ENCODE peak calls at places on chromosomes 7 and 10, in ten cellular contexts. One of them, this sample, is unnamed.

GRCh38 chr10:48444266-48444665 is 137.8 kb downstream of the MAPK8 start:
- DNase-seq in stomach: peak; percentile 25
- DNase-seq in RWPE1: peak; percentile 57
- DNase-seq in astrocyte of the spinal cord: peak; percentile 56
- DNase-seq in heart left ventricle: no peak
- DNase-seq in WERI-Rb-1: peak; percentile 83
- DNase-seq in colonic mucosa: no peak
- DNase-seq in psoas muscle: no peak
- DNase-seq in pancreas: no peak
- DNase-seq in lung: no peak
- DNase-seq in this sample: no peak

GRCh38 chr10:119267384-119267783 is 60.0 kb downstream of the GRK5 start:
- DNase-seq in stomach: no peak
- DNase-seq in RWPE1: no peak
- DNase-seq in astrocyte of the spinal cord: no peak
- DNase-seq in heart left ventricle: no peak
- DNase-seq in WERI-Rb-1: no peak
- DNase-seq in colonic mucosa: no peak
- DNase-seq in psoas muscle: no peak
- DNase-seq in pancreas: no peak
- DNase-seq in lung: no peak
- DNase-seq in this sample: no peak

GRCh38 chr7:101125989-101126650 is 784 bp upstream of the SERPINE1 start:
- DNase-seq in stomach: peak; percentile 27
- DNase-seq in RWPE1: peak; percentile 68
- DNase-seq in astrocyte of the spinal cord: peak; percentile 90
- DNase-seq in heart left ventricle: peak; percentile 82
- DNase-seq in WERI-Rb-1: no peak
- DNase-seq in colonic mucosa: peak; percentile 53
- DNase-seq in psoas muscle: peak; percentile 84
- DNase-seq in pancreas: peak; percentile 56
- DNase-seq in lung: peak; percentile 44
- DNase-seq in this sample: peak; percentile 91

GRCh38 chr10:73597346-73597745 is 6.2 kb upstream of the USP54 start:
- DNase-seq in stomach: no peak
- DNase-seq in RWPE1: no peak
- DNase-seq in astrocyte of the spinal cord: peak; percentile 46
- DNase-seq in heart left ventricle: no peak
- DNase-seq in WERI-Rb-1: no peak
- DNase-seq in colonic mucosa: no peak
- DNase-seq in psoas muscle: no peak
- DNase-seq in pancreas: no peak
- DNase-seq in lung: no peak
- DNase-seq in this sample: no peak

GRCh38 chr7:87218941-87219544 is 489 bp downstream of the TMEM243 start:
- DNase-seq in stomach: peak; percentile 62
- DNase-seq in RWPE1: peak; percentile 65
- DNase-seq in astrocyte of the spinal cord: peak; percentile 32
- DNase-seq in heart left ventricle: peak; percentile 61
- DNase-seq in WERI-Rb-1: no peak
- DNase-seq in colonic mucosa: peak; percentile 71
- DNase-seq in psoas muscle: peak; percentile 80
- DNase-seq in pancreas: peak; percentile 65
- DNase-seq in lung: peak; percentile 90
- DNase-seq in this sample: no peak

GRCh38 chr7:28858206-28858605 is 99.9 kb downstream of the TRIL start:
- DNase-seq in stomach: no peak
- DNase-seq in RWPE1: peak; percentile 32
- DNase-seq in astrocyte of the spinal cord: peak; percentile 56
- DNase-seq in heart left ventricle: no peak
- DNase-seq in WERI-Rb-1: no peak
- DNase-seq in colonic mucosa: no peak
- DNase-seq in psoas muscle: no peak
- DNase-seq in pancreas: no peak
- DNase-seq in lung: no peak
- DNase-seq in this sample: no peak

GRCh38 chr7:149494738-149495368 is 2.8 kb downstream of the ZNF746 start:
- DNase-seq in stomach: no peak
- DNase-seq in RWPE1: no peak
- DNase-seq in astrocyte of the spinal cord: no peak
- DNase-seq in heart left ventricle: no peak
- DNase-seq in WERI-Rb-1: no peak
- DNase-seq in colonic mucosa: no peak
- DNase-seq in psoas muscle: no peak
- DNase-seq in pancreas: no peak
- DNase-seq in lung: no peak
- DNase-seq in this sample: no peak

GRCh38 chr7:22647451-22648257 is 79.3 kb upstream of the IL6 start:
- DNase-seq in stomach: no peak
- DNase-seq in RWPE1: no peak
- DNase-seq in astrocyte of the spinal cord: peak; percentile 96
- DNase-seq in heart left ventricle: no peak
- DNase-seq in WERI-Rb-1: no peak
- DNase-seq in colonic mucosa: no peak
- DNase-seq in psoas muscle: no peak
- DNase-seq in pancreas: no peak
- DNase-seq in lung: no peak
- DNase-seq in this sample: no peak

GRCh38 chr10:93746844-93747284 is 10.9 kb upstream of the LGI1 start:
- DNase-seq in stomach: no peak
- DNase-seq in RWPE1: peak; percentile 96
- DNase-seq in astrocyte of the spinal cord: peak; percentile 96
- DNase-seq in heart left ventricle: no peak
- DNase-seq in WERI-Rb-1: peak; percentile 75
- DNase-seq in colonic mucosa: peak; percentile 36
- DNase-seq in psoas muscle: no peak
- DNase-seq in pancreas: no peak
- DNase-seq in lung: no peak
- DNase-seq in this sample: peak; percentile 94

GRCh38 chr7:44384586-44385383 is 59.4 kb upstream of the CAMK2B start:
- DNase-seq in stomach: peak; percentile 22
- DNase-seq in RWPE1: no peak
- DNase-seq in astrocyte of the spinal cord: no peak
- DNase-seq in heart left ventricle: no peak
- DNase-seq in WERI-Rb-1: no peak
- DNase-seq in colonic mucosa: peak; percentile 13
- DNase-seq in psoas muscle: no peak
- DNase-seq in pancreas: no peak
- DNase-seq in lung: no peak
- DNase-seq in this sample: peak; percentile 73

GRCh38 chr7:44380179-44380830 is 54.9 kb upstream of the CAMK2B start:
- DNase-seq in stomach: no peak
- DNase-seq in RWPE1: no peak
- DNase-seq in astrocyte of the spinal cord: no peak
- DNase-seq in heart left ventricle: no peak
- DNase-seq in WERI-Rb-1: no peak
- DNase-seq in colonic mucosa: no peak
- DNase-seq in psoas muscle: no peak
- DNase-seq in pancreas: no peak
- DNase-seq in lung: peak; percentile 18
- DNase-seq in this sample: peak; percentile 51

DNA sequence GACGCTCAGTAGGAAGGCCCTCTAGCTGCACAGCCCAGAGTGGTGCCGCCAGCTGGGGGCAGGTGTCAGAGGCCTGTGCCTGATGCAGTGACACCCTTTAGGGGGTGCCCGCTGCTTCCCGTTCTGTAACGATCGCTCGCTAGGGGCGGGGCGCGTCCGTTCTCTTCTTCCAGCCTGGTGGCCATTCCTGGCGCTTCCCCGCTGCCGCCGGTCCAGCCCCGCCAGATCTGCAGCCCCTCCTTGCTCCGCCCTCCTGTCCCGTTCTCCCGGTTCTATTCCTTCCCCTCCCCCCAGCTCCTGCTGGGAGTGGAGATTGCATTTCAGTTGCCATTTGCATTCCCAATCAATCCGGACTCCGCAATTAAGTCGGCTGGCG is 39.2 kb downstream of the AGAP3 start:
- DNase-seq in stomach: peak; percentile 45
- DNase-seq in RWPE1: no peak
- DNase-seq in astrocyte of the spinal cord: peak; percentile 17
- DNase-seq in heart left ventricle: peak; percentile 56
- DNase-seq in WERI-Rb-1: no peak
- DNase-seq in colonic mucosa: peak; percentile 74
- DNase-seq in psoas muscle: peak; percentile 74
- DNase-seq in pancreas: no peak
- DNase-seq in lung: no peak
- DNase-seq in this sample: no peak
- TF ChIP-seq CTCF in stomach: no peak
- TF ChIP-seq CTCF in RWPE1: no peak
- TF ChIP-seq CTCF in astrocyte of the spinal cord: peak; percentile 0
- TF ChIP-seq CTCF in heart left ventricle: peak; percentile 27
- TF ChIP-seq CTCF in WERI-Rb-1: no peak
- TF ChIP-seq CTCF in colonic mucosa: peak; percentile 14
- TF ChIP-seq CTCF in psoas muscle: peak; percentile 12
- TF ChIP-seq CTCF in pancreas: no peak
- TF ChIP-seq CTCF in lung: no peak
- TF ChIP-seq CTCF in this sample: no peak

DNA sequence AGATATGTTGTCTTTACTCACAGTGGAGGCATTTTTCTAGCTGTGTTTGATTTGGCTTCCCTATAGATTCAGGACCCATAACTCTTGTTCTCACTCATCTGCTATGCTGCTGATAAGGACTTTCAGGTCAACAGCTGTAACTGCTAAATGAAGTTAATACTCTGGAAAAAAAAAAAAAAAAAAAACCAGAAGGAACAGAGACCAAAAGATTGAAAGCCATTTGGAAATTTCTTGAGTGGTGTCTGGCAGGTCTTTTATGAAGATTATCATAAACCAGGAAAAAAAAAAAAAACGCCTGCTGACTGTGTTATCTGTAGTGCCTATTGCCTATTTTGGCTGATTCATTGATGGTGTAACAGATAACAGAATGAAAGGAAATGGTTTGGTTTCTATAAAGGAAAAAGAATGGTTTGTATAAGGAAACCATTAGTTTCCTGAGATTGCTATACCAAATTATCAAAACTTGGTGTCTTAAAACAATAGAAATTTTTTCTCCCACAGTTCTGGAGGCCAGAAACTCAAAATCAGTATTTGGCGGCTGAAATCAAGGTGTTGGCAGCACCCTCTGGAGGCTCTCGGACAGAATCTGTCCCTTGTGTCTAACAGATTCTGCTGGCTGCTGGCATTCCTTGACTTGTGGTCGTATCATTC is 60.5 kb upstream of the BET1 start:
- DNase-seq in stomach: no peak
- DNase-seq in RWPE1: no peak
- DNase-seq in astrocyte of the spinal cord: no peak
- DNase-seq in heart left ventricle: no peak
- DNase-seq in WERI-Rb-1: no peak
- DNase-seq in colonic mucosa: no peak
- DNase-seq in psoas muscle: no peak
- DNase-seq in pancreas: no peak
- DNase-seq in lung: no peak
- DNase-seq in this sample: no peak
- TF ChIP-seq CTCF in stomach: no peak
- TF ChIP-seq CTCF in RWPE1: no peak
- TF ChIP-seq CTCF in astrocyte of the spinal cord: no peak
- TF ChIP-seq CTCF in heart left ventricle: no peak
- TF ChIP-seq CTCF in WERI-Rb-1: no peak
- TF ChIP-seq CTCF in colonic mucosa: no peak
- TF ChIP-seq CTCF in psoas muscle: no peak
- TF ChIP-seq CTCF in pancreas: no peak
- TF ChIP-seq CTCF in lung: no peak
- TF ChIP-seq CTCF in this sample: no peak

DNA sequence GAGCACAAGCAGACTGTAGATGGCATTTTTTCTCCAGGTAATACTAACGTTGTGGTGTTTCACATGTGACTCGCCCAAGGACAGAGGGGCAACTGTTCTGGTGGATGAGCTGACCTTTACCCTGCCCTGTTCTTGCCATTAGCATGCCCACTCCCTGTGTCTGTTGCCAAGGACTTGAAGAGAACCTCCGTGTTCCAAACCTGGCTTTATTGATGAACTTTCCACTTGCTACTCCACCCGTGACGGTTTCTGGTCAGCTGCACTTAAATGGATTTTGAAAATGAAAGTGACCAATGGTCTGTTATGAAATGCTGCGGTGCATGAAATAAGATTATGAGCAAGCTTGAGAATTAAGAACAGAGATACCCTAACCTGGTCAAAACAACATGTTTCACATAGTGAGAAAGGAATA is 30.4 kb downstream of the LRRC4 start:
- DNase-seq in stomach: no peak
- DNase-seq in RWPE1: no peak
- DNase-seq in astrocyte of the spinal cord: no peak
- DNase-seq in heart left ventricle: no peak
- DNase-seq in WERI-Rb-1: no peak
- DNase-seq in colonic mucosa: no peak
- DNase-seq in psoas muscle: no peak
- DNase-seq in pancreas: no peak
- DNase-seq in lung: no peak
- DNase-seq in this sample: no peak
- TF ChIP-seq CTCF in stomach: no peak
- TF ChIP-seq CTCF in RWPE1: no peak
- TF ChIP-seq CTCF in astrocyte of the spinal cord: no peak
- TF ChIP-seq CTCF in heart left ventricle: no peak
- TF ChIP-seq CTCF in WERI-Rb-1: no peak
- TF ChIP-seq CTCF in colonic mucosa: no peak
- TF ChIP-seq CTCF in psoas muscle: no peak
- TF ChIP-seq CTCF in pancreas: no peak
- TF ChIP-seq CTCF in lung: no peak
- TF ChIP-seq CTCF in this sample: no peak

GRCh38 chr10:60390224-60390626 is 550 bp upstream of the ANK3 start:
- DNase-seq in stomach: no peak
- DNase-seq in RWPE1: no peak
- DNase-seq in astrocyte of the spinal cord: no peak
- DNase-seq in heart left ventricle: no peak
- DNase-seq in WERI-Rb-1: no peak
- DNase-seq in colonic mucosa: no peak
- DNase-seq in psoas muscle: no peak
- DNase-seq in pancreas: no peak
- DNase-seq in lung: no peak
- DNase-seq in this sample: no peak

GRCh38 chr10:60388709-60389241 is 900 bp downstream of the ANK3 start:
- DNase-seq in stomach: no peak
- DNase-seq in RWPE1: no peak
- DNase-seq in astrocyte of the spinal cord: no peak
- DNase-seq in heart left ventricle: no peak
- DNase-seq in WERI-Rb-1: no peak
- DNase-seq in colonic mucosa: no peak
- DNase-seq in psoas muscle: no peak
- DNase-seq in pancreas: no peak
- DNase-seq in lung: no peak
- DNase-seq in this sample: no peak

GRCh38 chr10:60389413-60390009 is at the start of gene ANK3:
- DNase-seq in stomach: no peak
- DNase-seq in RWPE1: no peak
- DNase-seq in astrocyte of the spinal cord: no peak
- DNase-seq in heart left ventricle: no peak
- DNase-seq in WERI-Rb-1: no peak
- DNase-seq in colonic mucosa: no peak
- DNase-seq in psoas muscle: no peak
- DNase-seq in pancreas: no peak
- DNase-seq in lung: no peak
- DNase-seq in this sample: no peak

GRCh38 chr10:60387531-60387930 is 2.1 kb downstream of the ANK3 start:
- DNase-seq in stomach: no peak
- DNase-seq in RWPE1: no peak
- DNase-seq in astrocyte of the spinal cord: no peak
- DNase-seq in heart left ventricle: no peak
- DNase-seq in WERI-Rb-1: no peak
- DNase-seq in colonic mucosa: no peak
- DNase-seq in psoas muscle: no peak
- DNase-seq in pancreas: no peak
- DNase-seq in lung: no peak
- DNase-seq in this sample: no peak

GRCh38 chr10:60388116-60388515 is 1.6 kb downstream of the ANK3 start:
- DNase-seq in stomach: no peak
- DNase-seq in RWPE1: no peak
- DNase-seq in astrocyte of the spinal cord: no peak
- DNase-seq in heart left ventricle: no peak
- DNase-seq in WERI-Rb-1: no peak
- DNase-seq in colonic mucosa: no peak
- DNase-seq in psoas muscle: no peak
- DNase-seq in pancreas: no peak
- DNase-seq in lung: no peak
- DNase-seq in this sample: no peak
- TF ChIP-seq CTCF in stomach: no peak
- TF ChIP-seq CTCF in RWPE1: no peak
- TF ChIP-seq CTCF in astrocyte of the spinal cord: no peak
- TF ChIP-seq CTCF in heart left ventricle: no peak
- TF ChIP-seq CTCF in WERI-Rb-1: no peak
- TF ChIP-seq CTCF in colonic mucosa: no peak
- TF ChIP-seq CTCF in psoas muscle: no peak
- TF ChIP-seq CTCF in pancreas: no peak
- TF ChIP-seq CTCF in lung: no peak
- TF ChIP-seq CTCF in this sample: no peak